ENCODE peak calls at places on chromosomes 13 and 19, in nine cellular contexts. M is transverse colon, J is BJ, C is HFF-Myc, X is tibial artery, Q is epithelial cell of esophagus, E is lower leg skin, I is IMR-90, D is AG09319. Y is an unnamed sample.

GRCh38 chr19:38932425-38933179 is 1.9 kb downstream of the MRPS12 start:
- DNase-seq in M (no peak), J (no peak), C (no peak), X (no peak), Q (peak; percentile 49), E (no peak), I (peak; percentile 44), D (no peak), Y (no peak)

GRCh38 chr13:89457977-89458376 is 1786.8 kb downstream of the SLITRK5 start:
- DNase-seq in M (no peak), J (no peak), C (no peak), X (no peak), Q (peak; percentile 95), E (no peak), I (peak; percentile 34), D (no peak), Y (no peak)

GRCh38 chr13:42039946-42040729 is 8.3 kb upstream of the DGKH start:
- DNase-seq in M (peak; percentile 95), J (no peak), C (no peak), X (peak; percentile 90), Q (peak; percentile 83), E (peak; percentile 98), I (peak; percentile 86), D (peak; percentile 76), Y (peak; percentile 86)

GRCh38 chr13:80828759-80829158 is 487.8 kb upstream of the SPRY2 start:
- DNase-seq in M (no peak), J (no peak), C (no peak), X (no peak), Q (no peak), E (no peak), I (no peak), D (no peak), Y (no peak)

GRCh38 chr13:48258002-48258401 is 25.0 kb downstream of the ITM2B start:
- DNase-seq in M (no peak), J (no peak), C (no peak), X (no peak), Q (no peak), E (no peak), I (no peak), D (no peak), Y (no peak)

GRCh38 chr19:35645680-35646511 is 2.2 kb upstream of the COX6B1 start:
- DNase-seq in M (no peak), J (no peak), C (no peak), X (no peak), Q (no peak), E (no peak), I (no peak), D (no peak), Y (no peak)

GRCh38 chr19:23403581-23404324 is 8.5 kb upstream of the ZNF91 start:
- DNase-seq in M (peak; percentile 87), J (no peak), C (no peak), X (no peak), Q (no peak), E (no peak), I (no peak), D (no peak), Y (no peak)

GRCh38 chr19:55452381-55453325 is 8.8 kb downstream of the ISOC2 start:
- DNase-seq in M (peak; percentile 46), J (peak; percentile 25), C (peak; percentile 40), X (peak; percentile 42), Q (peak; percentile 65), E (peak; percentile 95), I (peak; percentile 79), D (no peak), Y (no peak)

GRCh38 chr19:20103091-20103501 is 25.3 kb downstream of the ZNF90 start:
- DNase-seq in M (no peak), J (no peak), C (no peak), X (no peak), Q (peak; percentile 71), E (no peak), I (no peak), D (no peak), Y (no peak)

DNA sequence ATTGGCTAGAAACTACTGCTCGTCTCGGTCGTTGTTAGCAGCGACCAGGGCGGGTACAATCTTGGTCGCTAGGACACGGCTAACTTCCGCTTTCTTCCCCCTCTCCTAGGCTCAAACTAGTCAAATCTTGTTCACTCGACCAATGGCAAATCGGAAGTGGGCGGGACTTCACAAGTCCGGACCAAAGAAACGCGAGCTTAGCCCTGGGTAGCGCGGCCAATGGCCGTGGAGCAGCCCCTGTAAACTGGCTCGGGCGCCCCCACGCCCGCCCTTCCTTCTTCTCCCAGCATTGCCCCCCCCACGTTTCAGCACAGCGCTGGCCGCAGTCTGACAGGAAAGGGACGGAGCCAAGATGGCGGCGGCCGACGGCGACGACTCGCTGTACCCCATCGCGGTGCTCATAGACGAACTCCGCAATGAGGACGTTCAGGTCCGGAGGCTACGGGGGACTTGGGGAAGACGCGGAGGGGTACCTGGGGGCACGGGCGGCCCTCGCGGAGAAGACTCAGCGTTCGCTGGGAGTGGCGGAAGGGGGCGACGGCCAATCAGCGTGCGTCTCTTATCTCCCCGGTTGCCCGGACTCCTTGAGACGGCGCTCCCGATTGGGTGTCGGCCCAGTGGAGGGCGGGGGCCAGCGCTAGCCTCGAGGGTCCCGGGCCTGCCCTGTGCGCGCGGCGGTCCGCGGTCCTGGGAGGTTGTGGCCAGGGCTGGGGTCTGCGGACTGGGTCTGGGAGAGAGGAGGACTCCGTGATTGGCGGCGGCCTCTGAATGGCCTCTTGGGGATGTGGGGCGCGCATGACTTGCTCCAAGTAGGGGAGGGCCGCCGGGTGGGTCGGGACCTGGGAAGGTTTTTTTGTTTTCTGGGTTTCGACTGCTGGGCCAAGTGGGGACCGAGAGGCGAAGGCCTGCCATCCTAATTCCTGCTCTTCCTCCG is at the start of gene PPP2R1A:
- DNase-seq in M (peak; percentile 99), J (peak; percentile 100), C (peak; percentile 100), X (peak; percentile 100), Q (peak; percentile 100), E (peak; percentile 100), I (peak; percentile 100), D (peak; percentile 100), Y (peak; percentile 100)
- TF ChIP-seq CTCF in M (no peak), J (no peak), C (no peak), X (no peak), Q (no peak), E (no peak), I (no peak), D (no peak), Y (no peak)

GRCh38 chr19:13883665-13884064 is 6.7 kb downstream of the NANOS3 start:
- DNase-seq in M (no peak), J (no peak), C (no peak), X (no peak), Q (no peak), E (no peak), I (no peak), D (no peak), Y (no peak)
- TF ChIP-seq CTCF in M (peak; percentile 25), J (peak; percentile 30), C (peak; percentile 25), X (no peak), Q (peak; percentile 25), E (no peak), I (peak; percentile 29), D (peak; percentile 6), Y (no peak)

DNA sequence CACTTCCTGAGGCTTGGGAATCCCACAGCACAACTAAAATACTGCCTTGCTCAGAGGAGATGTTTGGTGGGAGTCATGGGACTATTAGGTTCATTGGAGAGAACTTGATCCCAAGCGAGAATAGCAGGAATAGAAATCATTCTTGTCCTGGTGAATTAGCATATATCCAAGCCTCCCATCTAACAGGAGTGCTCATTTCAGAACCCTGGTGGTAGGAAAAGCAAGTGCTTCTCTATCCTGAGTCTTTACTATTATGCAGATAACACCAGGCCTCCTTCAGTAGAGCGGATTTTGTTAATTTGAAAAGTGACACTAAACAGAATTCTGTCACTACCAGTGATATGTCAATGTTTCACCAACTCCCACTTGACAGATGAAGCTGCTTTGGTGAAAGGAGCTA is 199.5 kb downstream of the ATP8A2 start:
- DNase-seq in M (no peak), J (no peak), C (no peak), X (no peak), Q (no peak), E (no peak), I (no peak), D (no peak), Y (no peak)
- TF ChIP-seq CTCF in M (no peak), J (no peak), C (no peak), X (no peak), Q (no peak), E (no peak), I (no peak), D (no peak), Y (no peak)

GRCh38 chr19:56875717-56876116 is 35.2 kb upstream of the PEG3 start:
- DNase-seq in M (no peak), J (no peak), C (no peak), X (no peak), Q (no peak), E (no peak), I (no peak), D (no peak), Y (no peak)

GRCh38 chr19:56873493-56873892 is 33.0 kb upstream of the PEG3 start:
- DNase-seq in M (no peak), J (no peak), C (no peak), X (no peak), Q (no peak), E (no peak), I (no peak), D (no peak), Y (no peak)

GRCh38 chr19:56869886-56870285 is 29.4 kb upstream of the PEG3 start:
- DNase-seq in M (no peak), J (no peak), C (no peak), X (no peak), Q (no peak), E (no peak), I (no peak), D (no peak), Y (no peak)

GRCh38 chr19:56877069-56877715 is 36.7 kb upstream of the PEG3 start:
- DNase-seq in M (no peak), J (no peak), C (no peak), X (no peak), Q (no peak), E (no peak), I (no peak), D (no peak), Y (no peak)

DNA sequence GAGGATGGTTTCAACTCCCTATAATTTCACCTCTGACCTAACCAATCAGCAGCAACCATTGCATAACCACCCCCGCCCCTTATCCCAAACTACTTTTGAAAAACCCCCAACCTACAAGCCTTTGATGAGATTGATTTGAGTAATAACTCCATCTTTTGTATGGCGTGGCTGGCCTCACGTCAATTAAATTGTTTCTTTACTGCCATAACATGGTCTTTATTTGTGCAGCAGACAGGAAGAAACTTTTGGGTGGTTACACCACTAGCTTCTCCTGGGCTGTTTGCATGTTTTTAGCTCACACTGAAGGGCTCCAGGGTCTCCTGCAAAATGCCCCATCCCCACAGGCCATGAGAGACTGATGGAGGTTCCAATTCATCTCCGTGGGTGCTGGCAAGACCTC is 34.0 kb upstream of the PEG3 start:
- DNase-seq in M (no peak), J (no peak), C (no peak), X (no peak), Q (no peak), E (no peak), I (no peak), D (no peak), Y (no peak)
- TF ChIP-seq CTCF in M (no peak), J (no peak), C (no peak), X (no peak), Q (no peak), E (no peak), I (no peak), D (no peak), Y (no peak)

Y was measured in CD14-positive monocyte.